ENCODE peak calls at places on chromosomes 5 and 9, in four cellular contexts. One of them, this sample, is unnamed.

GRCh38 chr9:104232781-104233341 is 138.8 kb downstream of the SMC2 start:
- DNase-seq in K562: no peak
- DNase-seq in IMR-90: no peak
- DNase-seq in GM12878: no peak
- DNase-seq in this sample: peak; percentile 66

GRCh38 chr5:128537306-128537998 is 593 bp downstream of the FBN2 start:
- DNase-seq in GM12878: no peak
- DNase-seq in K562: no peak
- DNase-seq in IMR-90: peak; percentile 55
- DNase-seq in this sample: peak; percentile 51

GRCh38 chr5:351911-352225 is 30.4 kb downstream of the AHRR start:
- DNase-seq in IMR-90: no peak
- DNase-seq in GM12878: no peak
- DNase-seq in K562: no peak
- DNase-seq in this sample: no peak

GRCh38 chr9:83620841-83621636 is 1.9 kb upstream of the IDNK start:
- DNase-seq in K562: no peak
- DNase-seq in IMR-90: peak; percentile 52
- DNase-seq in GM12878: no peak
- DNase-seq in this sample: peak; percentile 65

GRCh38 chr5:68171101-68171558 is 44.4 kb upstream of the PIK3R1 start:
- DNase-seq in GM12878: no peak
- DNase-seq in K562: no peak
- DNase-seq in IMR-90: peak; percentile 11
- DNase-seq in this sample: no peak

GRCh38 chr9:38031594-38031993 is 37.4 kb downstream of the SHB start:
- DNase-seq in K562: no peak
- DNase-seq in GM12878: no peak
- DNase-seq in IMR-90: no peak
- DNase-seq in this sample: no peak

GRCh38 chr9:125268394-125269013 is 6.9 kb downstream of the GAPVD1 start:
- DNase-seq in GM12878: no peak
- DNase-seq in K562: no peak
- DNase-seq in IMR-90: no peak
- DNase-seq in this sample: no peak

GRCh38 chr9:129587487-129588262 is 33.2 kb downstream of the C9orf50 start:
- DNase-seq in K562: peak; percentile 63
- DNase-seq in IMR-90: peak; percentile 61
- DNase-seq in GM12878: no peak
- DNase-seq in this sample: no peak

GRCh38 chr5:112146323-112146848 is 272.7 kb downstream of the EPB41L4A start:
- DNase-seq in GM12878: peak; percentile 74
- DNase-seq in IMR-90: peak; percentile 93
- DNase-seq in K562: no peak
- DNase-seq in this sample: no peak

GRCh38 chr5:179422213-179422839 is 77.1 kb upstream of the ADAMTS2 start:
- DNase-seq in K562: no peak
- DNase-seq in IMR-90: no peak
- DNase-seq in GM12878: no peak
- DNase-seq in this sample: no peak

GRCh38 chr5:178415353-178415752 is 174.8 kb downstream of the COL23A1 start:
- DNase-seq in K562: no peak
- DNase-seq in IMR-90: no peak
- DNase-seq in GM12878: no peak
- DNase-seq in this sample: no peak

GRCh38 chr5:178340637-178341036 is 108.0 kb upstream of the PHYKPL start:
- DNase-seq in GM12878: no peak
- DNase-seq in IMR-90: no peak
- DNase-seq in K562: no peak
- DNase-seq in this sample: no peak

GRCh38 chr5:179829732-179830435 is 9.2 kb downstream of the SQSTM1 start:
- DNase-seq in GM12878: no peak
- DNase-seq in IMR-90: no peak
- DNase-seq in K562: no peak
- DNase-seq in this sample: no peak

GRCh38 chr5:179825655-179826182 is 5.0 kb downstream of the SQSTM1 start:
- DNase-seq in IMR-90: no peak
- DNase-seq in GM12878: no peak
- DNase-seq in K562: peak; percentile 7
- DNase-seq in this sample: no peak

GRCh38 chr5:122262107-122262506 is 49.9 kb upstream of the SNCAIP start:
- DNase-seq in IMR-90: peak; percentile 63
- DNase-seq in GM12878: no peak
- DNase-seq in K562: no peak
- DNase-seq in this sample: no peak

GRCh38 chr5:39902626-39903025 is 477.8 kb upstream of the DAB2 start:
- DNase-seq in GM12878: no peak
- DNase-seq in K562: no peak
- DNase-seq in IMR-90: no peak
- DNase-seq in this sample: no peak

GRCh38 chr5:73796164-73797141 is 170.5 kb downstream of the ARHGEF28 start:
- DNase-seq in K562: no peak
- DNase-seq in IMR-90: peak; percentile 98
- DNase-seq in GM12878: peak; percentile 40
- DNase-seq in this sample: peak; percentile 88

GRCh38 chr5:73701566-73701965 is 75.6 kb downstream of the ARHGEF28 start:
- DNase-seq in GM12878: no peak
- DNase-seq in K562: no peak
- DNase-seq in IMR-90: no peak
- DNase-seq in this sample: no peak

GRCh38 chr5:177509991-177510566 is 453 bp upstream of the DOK3 start:
- DNase-seq in K562: no peak
- DNase-seq in GM12878: no peak
- DNase-seq in IMR-90: no peak
- DNase-seq in this sample: no peak

GRCh38 chr5:124372457-124372856 is 374.0 kb downstream of the ZNF608 start:
- DNase-seq in IMR-90: no peak
- DNase-seq in K562: no peak
- DNase-seq in GM12878: no peak
- DNase-seq in this sample: no peak

GRCh38 chr9:86407022-86407421 is 52.8 kb upstream of the TUT7 start:
- DNase-seq in GM12878: no peak
- DNase-seq in K562: no peak
- DNase-seq in IMR-90: peak; percentile 75
- DNase-seq in this sample: no peak

GRCh38 chr5:157390179-157390923 is 69.7 kb upstream of the NIPAL4 start:
- DNase-seq in K562: no peak
- DNase-seq in GM12878: no peak
- DNase-seq in IMR-90: peak; percentile 94
- DNase-seq in this sample: peak; percentile 40

GRCh38 chr9:78131969-78132687 is 100.5 kb upstream of the GNAQ start:
- DNase-seq in GM12878: no peak
- DNase-seq in IMR-90: no peak
- DNase-seq in K562: no peak
- DNase-seq in this sample: peak; percentile 47
- H3K4me2 ChIP-seq in GM12878: no peak overlapping the region
- H3K4me2 ChIP-seq in IMR-90: peak overlapping the region; percentile 85
- H3K4me2 ChIP-seq in K562: no peak overlapping the region
- H3K4me2 ChIP-seq in this sample: peak overlapping the region; percentile 99

GRCh38 chr5:88885043-88885442 is 2.1 kb upstream of the MEF2C start:
- DNase-seq in K562: no peak
- DNase-seq in GM12878: no peak
- DNase-seq in IMR-90: no peak
- DNase-seq in this sample: peak; percentile 34

GRCh38 chr5:88888291-88888690 is 5.3 kb upstream of the MEF2C start:
- DNase-seq in K562: no peak
- DNase-seq in IMR-90: no peak
- DNase-seq in GM12878: no peak
- DNase-seq in this sample: no peak

GRCh38 chr5:88886252-88886651 is 3.3 kb upstream of the MEF2C start:
- DNase-seq in IMR-90: no peak
- DNase-seq in K562: no peak
- DNase-seq in GM12878: no peak
- DNase-seq in this sample: peak; percentile 28

GRCh38 chr5:88888799-88889164 is 5.8 kb upstream of the MEF2C start:
- DNase-seq in GM12878: no peak
- DNase-seq in K562: no peak
- DNase-seq in IMR-90: no peak
- DNase-seq in this sample: peak; percentile 26

GRCh38 chr5:88886756-88887741 is 4.1 kb upstream of the MEF2C start:
- DNase-seq in K562: no peak
- DNase-seq in GM12878: no peak
- DNase-seq in IMR-90: no peak
- DNase-seq in this sample: no peak
- TF ChIP-seq FOS in K562: no peak
- TF ChIP-seq FOS in GM12878: no peak
- TF ChIP-seq FOS in IMR-90: no peak
- TF ChIP-seq FOS in this sample: no peak

DNA sequence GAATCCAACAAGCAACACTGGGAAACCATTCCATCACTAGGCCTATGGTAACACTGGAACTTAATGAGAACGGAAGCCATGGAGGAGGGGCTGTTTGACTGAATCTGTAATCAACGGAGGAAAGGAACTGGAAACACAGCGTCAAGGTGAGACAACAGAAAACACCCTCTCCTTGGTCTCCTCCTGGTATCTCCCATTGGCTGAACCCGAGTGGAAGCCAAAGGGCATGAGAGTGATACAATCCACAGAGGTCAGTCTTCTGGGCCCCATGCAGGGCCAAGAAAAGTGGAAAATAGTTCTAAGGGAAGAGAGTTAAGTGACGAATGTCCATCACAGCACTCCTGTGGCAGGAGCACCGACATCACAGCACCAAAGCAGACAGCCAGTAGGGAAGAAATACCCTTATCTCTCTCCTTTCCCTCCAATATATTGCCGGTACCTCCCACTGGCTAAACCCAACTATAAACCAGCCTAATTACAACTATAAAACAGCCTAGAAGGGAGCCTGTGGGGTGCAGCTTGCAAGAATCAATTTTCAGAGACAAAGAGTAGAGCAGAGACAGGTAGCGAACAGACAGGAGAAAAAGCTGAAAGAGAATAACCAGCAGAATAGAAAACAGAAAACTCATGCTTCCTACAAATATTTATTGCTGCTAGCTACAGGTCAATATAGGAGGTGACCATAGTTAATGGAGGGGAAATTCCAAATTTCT is 107.4 kb upstream of the IFNE start:
- DNase-seq in K562: no peak
- DNase-seq in IMR-90: no peak
- DNase-seq in GM12878: no peak
- DNase-seq in this sample: no peak
- H3K4me2 ChIP-seq in K562: no peak overlapping the region
- H3K4me2 ChIP-seq in IMR-90: no peak overlapping the region
- H3K4me2 ChIP-seq in GM12878: no peak overlapping the region
- H3K4me2 ChIP-seq in this sample: peak overlapping the region; percentile 85

GRCh38 chr5:161471551-161471950 is 75.0 kb downstream of the GABRB2 start:
- DNase-seq in GM12878: no peak
- DNase-seq in IMR-90: no peak
- DNase-seq in K562: no peak
- DNase-seq in this sample: no peak
- TF ChIP-seq FOS in GM12878: no peak
- TF ChIP-seq FOS in IMR-90: no peak
- TF ChIP-seq FOS in K562: no peak
- TF ChIP-seq FOS in this sample: no peak

DNA sequence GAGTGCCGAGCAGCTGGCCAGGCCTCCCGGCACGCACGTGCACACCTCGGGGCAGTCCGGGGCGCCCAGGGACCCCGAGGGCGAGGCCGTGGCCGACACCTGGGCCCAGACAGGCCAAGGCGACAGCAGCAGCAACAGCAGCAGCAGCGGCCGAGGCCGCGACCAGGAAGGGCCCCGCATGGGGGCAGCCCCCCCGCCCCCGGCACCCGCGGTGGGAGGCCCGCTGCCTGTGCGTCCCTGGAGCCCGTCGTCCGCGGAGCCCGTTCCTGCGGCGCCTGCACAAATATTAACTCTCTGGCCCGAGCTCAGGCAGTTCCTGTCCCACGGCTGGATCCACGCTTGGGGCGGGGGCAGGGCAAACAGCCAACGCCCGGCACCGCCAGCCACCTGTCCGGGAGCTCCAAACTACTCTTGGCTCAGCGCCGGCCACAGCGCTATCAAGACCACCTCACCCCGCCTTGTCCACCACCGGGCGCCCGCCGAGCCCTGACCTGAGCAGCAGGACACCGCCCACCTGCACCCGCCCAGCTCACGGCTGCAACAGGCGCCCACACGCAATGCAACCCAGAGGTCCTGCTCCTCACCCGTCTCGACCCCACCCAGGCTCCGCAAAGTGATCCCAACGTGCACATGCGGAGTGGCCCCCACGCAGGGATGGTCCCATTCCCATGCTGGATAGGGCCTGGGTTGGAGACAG is at the start of gene LRRC26:
- DNase-seq in GM12878: no peak
- DNase-seq in IMR-90: no peak
- DNase-seq in K562: peak; percentile 25
- DNase-seq in this sample: no peak
- H3K4me2 ChIP-seq in GM12878: peak within 1 kb of the TSS; percentile 82
- H3K4me2 ChIP-seq in IMR-90: peak within 1 kb of the TSS; percentile 40
- H3K4me2 ChIP-seq in K562: peak within 1 kb of the TSS; percentile 5
- H3K4me2 ChIP-seq in this sample: peak within 1 kb of the TSS; percentile 32

DNA sequence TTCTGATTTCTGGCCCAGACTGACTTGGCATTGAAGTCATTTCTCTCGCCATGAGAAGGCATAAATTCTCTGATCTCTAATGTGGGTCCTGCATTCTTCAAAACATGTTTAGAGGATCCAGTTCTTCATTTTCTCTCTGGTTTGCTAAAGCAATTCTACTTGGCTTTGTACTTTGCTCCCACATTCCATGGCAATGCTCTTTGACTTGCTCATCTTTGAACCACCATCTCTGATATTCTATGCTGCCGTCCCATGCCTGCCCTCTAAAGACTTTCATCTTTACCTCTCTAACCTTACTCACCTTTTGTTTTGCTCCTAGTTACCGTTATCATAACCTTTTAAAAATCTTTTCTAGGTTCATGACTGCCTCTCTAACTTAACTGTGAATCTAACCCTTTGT is 366.9 kb downstream of the KIF4B start:
- DNase-seq in K562: no peak
- DNase-seq in GM12878: no peak
- DNase-seq in IMR-90: no peak
- DNase-seq in this sample: no peak
- TF ChIP-seq FOS in K562: no peak
- TF ChIP-seq FOS in GM12878: no peak
- TF ChIP-seq FOS in IMR-90: no peak
- TF ChIP-seq FOS in this sample: no peak

This sample was measured in endothelial cell of umbilical vein.